ENCODE peak calls at places on chromosomes 5 and 9, in ten cellular contexts. One of them, this sample, is unnamed.

GRCh38 chr5:123807177-123807900 is 295.4 kb downstream of the CSNK1G3 start:
- DNase-seq in Ammon's horn: no peak
- DNase-seq in GM23248: peak; percentile 54
- DNase-seq in cardiac fibroblast: no peak
- DNase-seq in fibroblast of mammary gland: no peak
- DNase-seq in BJ: no peak
- DNase-seq in EL: peak; percentile 18
- DNase-seq in activated T-cell treated with anti-CD3 and anti-CD28 coated beads for 1 hour: no peak
- DNase-seq in HAP-1: peak; percentile 93
- DNase-seq in Daoy: no peak
- DNase-seq in this sample: no peak

GRCh38 chr9:113536483-113537226 is 73.1 kb downstream of the RGS3 start:
- DNase-seq in Ammon's horn: peak; percentile 98
- DNase-seq in GM23248: no peak
- DNase-seq in cardiac fibroblast: peak; percentile 43
- DNase-seq in fibroblast of mammary gland: peak; percentile 45
- DNase-seq in BJ: no peak
- DNase-seq in EL: no peak
- DNase-seq in activated T-cell treated with anti-CD3 and anti-CD28 coated beads for 1 hour: no peak
- DNase-seq in HAP-1: no peak
- DNase-seq in Daoy: no peak
- DNase-seq in this sample: no peak

GRCh38 chr9:106069241-106069640 is 374.9 kb downstream of the TMEM38B start:
- DNase-seq in Ammon's horn: no peak
- DNase-seq in GM23248: no peak
- DNase-seq in cardiac fibroblast: no peak
- DNase-seq in fibroblast of mammary gland: peak; percentile 39
- DNase-seq in BJ: no peak
- DNase-seq in EL: no peak
- DNase-seq in activated T-cell treated with anti-CD3 and anti-CD28 coated beads for 1 hour: no peak
- DNase-seq in HAP-1: no peak
- DNase-seq in Daoy: no peak
- DNase-seq in this sample: no peak

GRCh38 chr9:38707885-38708640 is 11.9 kb downstream of the FAM240B start:
- DNase-seq in Ammon's horn: no peak
- DNase-seq in GM23248: no peak
- DNase-seq in cardiac fibroblast: no peak
- DNase-seq in fibroblast of mammary gland: no peak
- DNase-seq in BJ: no peak
- DNase-seq in EL: no peak
- DNase-seq in activated T-cell treated with anti-CD3 and anti-CD28 coated beads for 1 hour: no peak
- DNase-seq in HAP-1: peak; percentile 47
- DNase-seq in Daoy: peak; percentile 48
- DNase-seq in this sample: no peak

GRCh38 chr9:15741015-15741414 is 188.2 kb downstream of the CCDC171 start:
- DNase-seq in Ammon's horn: no peak
- DNase-seq in GM23248: no peak
- DNase-seq in cardiac fibroblast: no peak
- DNase-seq in fibroblast of mammary gland: no peak
- DNase-seq in BJ: no peak
- DNase-seq in EL: no peak
- DNase-seq in activated T-cell treated with anti-CD3 and anti-CD28 coated beads for 1 hour: no peak
- DNase-seq in HAP-1: no peak
- DNase-seq in Daoy: no peak
- DNase-seq in this sample: no peak

GRCh38 chr5:141639357-141640050 is 2.7 kb downstream of the RELL2 start:
- DNase-seq in Ammon's horn: no peak
- DNase-seq in GM23248: no peak
- DNase-seq in cardiac fibroblast: no peak
- DNase-seq in fibroblast of mammary gland: no peak
- DNase-seq in BJ: no peak
- DNase-seq in EL: no peak
- DNase-seq in activated T-cell treated with anti-CD3 and anti-CD28 coated beads for 1 hour: no peak
- DNase-seq in HAP-1: no peak
- DNase-seq in Daoy: no peak
- DNase-seq in this sample: no peak

GRCh38 chr9:91898451-91899433 is 51.3 kb downstream of the ROR2 start:
- DNase-seq in Ammon's horn: no peak
- DNase-seq in GM23248: peak; percentile 47
- DNase-seq in cardiac fibroblast: peak; percentile 69
- DNase-seq in fibroblast of mammary gland: peak; percentile 71
- DNase-seq in BJ: no peak
- DNase-seq in EL: no peak
- DNase-seq in activated T-cell treated with anti-CD3 and anti-CD28 coated beads for 1 hour: no peak
- DNase-seq in HAP-1: peak; percentile 32
- DNase-seq in Daoy: peak; percentile 77
- DNase-seq in this sample: no peak

GRCh38 chr5:177301503-177302165 is 1.9 kb downstream of the RAB24 start:
- DNase-seq in Ammon's horn: no peak
- DNase-seq in GM23248: peak; percentile 17
- DNase-seq in cardiac fibroblast: no peak
- DNase-seq in fibroblast of mammary gland: peak; percentile 30
- DNase-seq in BJ: no peak
- DNase-seq in EL: no peak
- DNase-seq in activated T-cell treated with anti-CD3 and anti-CD28 coated beads for 1 hour: no peak
- DNase-seq in HAP-1: no peak
- DNase-seq in Daoy: peak; percentile 43
- DNase-seq in this sample: peak; percentile 93

This sample was measured in pancreas.